ENCODE peak calls at places on chromosomes 1 and 21, in four cellular contexts. K, Y, V and R are unnamed samples.

GRCh38 chr1:220706921-220707559 is 16.9 kb downstream of the C1orf115 start:
- DNase-seq in Y (no peak), V (no peak), K (no peak), R (no peak)

GRCh38 chr1:10687782-10688408 is 108.6 kb downstream of the CASZ1 start:
- DNase-seq in V (no peak), Y (no peak), K (no peak), R (no peak)

GRCh38 chr1:74733616-74734484 is 898 bp downstream of the TYW3 start:
- DNase-seq in K (peak; percentile 52), V (no peak), Y (peak; percentile 26), R (peak; percentile 88)

GRCh38 chr1:156964431-156964830 is 44.0 kb downstream of the LRRC71 start:
- DNase-seq in Y (no peak), V (no peak), K (no peak), R (no peak)

GRCh38 chr1:173275496-173275895 is 68.4 kb upstream of the TNFSF4 start:
- DNase-seq in V (no peak), K (no peak), Y (no peak), R (no peak)

GRCh38 chr1:230643887-230644286 is 1.6 kb downstream of the COG2 start:
- DNase-seq in V (no peak), Y (peak; percentile 7), K (no peak), R (no peak)

GRCh38 chr1:169321539-169321938 is 46.1 kb downstream of the NME7 start:
- DNase-seq in K (no peak), Y (peak; percentile 18), V (no peak), R (no peak)

GRCh38 chr1:72230746-72231145 is 51.6 kb downstream of the NEGR1 start:
- DNase-seq in K (no peak), V (no peak), Y (no peak), R (peak; percentile 67)

GRCh38 chr1:112836642-112837041 is 119.4 kb downstream of the SLC16A1 start:
- DNase-seq in Y (no peak), K (no peak), V (no peak), R (no peak)

GRCh38 chr1:230682882-230683610 is 30.9 kb downstream of the AGT start:
- DNase-seq in Y (no peak), K (no peak), V (no peak), R (no peak)

GRCh38 chr1:156359973-156360372 is 9.0 kb upstream of the RHBG start:
- DNase-seq in V (no peak), Y (no peak), K (no peak), R (peak; percentile 20)

GRCh38 chr21:15439726-15440125 is 290.1 kb upstream of the USP25 start:
- DNase-seq in V (no peak), Y (no peak), K (no peak), R (no peak)

GRCh38 chr1:22053018-22053860 is 730 bp downstream of the CDC42 start:
- DNase-seq in K (peak; percentile 85), Y (no peak), V (no peak), R (peak; percentile 79)

GRCh38 chr21:19198801-19199200 is 795.2 kb upstream of the TMPRSS15 start:
- DNase-seq in V (no peak), K (no peak), Y (no peak), R (no peak)

GRCh38 chr1:31760901-31761470 is 3.2 kb downstream of the ADGRB2 start:
- DNase-seq in Y (peak; percentile 65), K (peak; percentile 79), V (no peak), R (no peak)

GRCh38 chr21:27562303-27562702 is 595.4 kb upstream of the ADAMTS5 start:
- DNase-seq in V (no peak), Y (no peak), K (no peak), R (no peak)

GRCh38 chr1:168582690-168583325 is 6.4 kb downstream of the XCL1 start:
- DNase-seq in Y (no peak), K (no peak), V (no peak), R (no peak)

GRCh38 chr1:119702384-119702783 is 9.3 kb upstream of the PHGDH start:
- DNase-seq in V (no peak), Y (no peak), K (no peak), R (no peak)

GRCh38 chr1:223776075-223776814 is 63.9 kb downstream of the CAPN2 start:
- DNase-seq in Y (no peak), K (no peak), V (no peak), R (peak; percentile 95)

GRCh38 chr21:33019885-33020557 is 5.7 kb upstream of the OLIG2 start:
- DNase-seq in K (peak; percentile 36), V (no peak), Y (no peak), R (no peak)

GRCh38 chr1:169750041-169750440 is 16.2 kb upstream of the SELE start:
- DNase-seq in K (no peak), V (no peak), Y (no peak), R (no peak)

GRCh38 chr1:64539808-64540207 is 69.9 kb downstream of the CACHD1 start:
- DNase-seq in Y (no peak), V (no peak), K (no peak), R (peak; percentile 84)

GRCh38 chr1:31221072-31221471 is 18.6 kb downstream of the NKAIN1 start:
- DNase-seq in V (no peak), K (no peak), Y (no peak), R (no peak)

DNA sequence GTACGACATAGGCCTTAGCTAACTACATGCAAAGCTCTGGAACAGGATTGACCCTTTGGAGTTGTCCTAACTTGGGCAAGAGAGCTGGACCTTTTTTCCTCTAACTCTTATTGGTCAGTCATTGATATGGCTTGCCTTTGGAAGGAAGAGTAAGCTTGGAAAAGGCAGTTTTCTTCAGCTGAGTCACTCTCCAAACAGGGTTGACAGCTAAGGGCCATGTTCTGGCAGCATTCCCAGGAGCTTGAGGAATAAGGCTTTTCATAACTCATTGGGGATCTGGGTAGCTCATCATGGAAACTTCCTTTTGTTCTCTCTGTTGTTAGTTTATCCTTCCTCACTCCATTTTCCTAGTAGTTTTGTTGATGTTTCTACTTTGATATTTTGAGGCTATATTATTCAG is 14.5 kb upstream of the ERRFI1 start:
- DNase-seq in K (no peak), V (no peak), Y (peak; percentile 82), R (peak; percentile 98)
- TF ChIP-seq MAX in K (no peak), V (no peak), Y (peak; percentile 65), R (no peak)

DNA sequence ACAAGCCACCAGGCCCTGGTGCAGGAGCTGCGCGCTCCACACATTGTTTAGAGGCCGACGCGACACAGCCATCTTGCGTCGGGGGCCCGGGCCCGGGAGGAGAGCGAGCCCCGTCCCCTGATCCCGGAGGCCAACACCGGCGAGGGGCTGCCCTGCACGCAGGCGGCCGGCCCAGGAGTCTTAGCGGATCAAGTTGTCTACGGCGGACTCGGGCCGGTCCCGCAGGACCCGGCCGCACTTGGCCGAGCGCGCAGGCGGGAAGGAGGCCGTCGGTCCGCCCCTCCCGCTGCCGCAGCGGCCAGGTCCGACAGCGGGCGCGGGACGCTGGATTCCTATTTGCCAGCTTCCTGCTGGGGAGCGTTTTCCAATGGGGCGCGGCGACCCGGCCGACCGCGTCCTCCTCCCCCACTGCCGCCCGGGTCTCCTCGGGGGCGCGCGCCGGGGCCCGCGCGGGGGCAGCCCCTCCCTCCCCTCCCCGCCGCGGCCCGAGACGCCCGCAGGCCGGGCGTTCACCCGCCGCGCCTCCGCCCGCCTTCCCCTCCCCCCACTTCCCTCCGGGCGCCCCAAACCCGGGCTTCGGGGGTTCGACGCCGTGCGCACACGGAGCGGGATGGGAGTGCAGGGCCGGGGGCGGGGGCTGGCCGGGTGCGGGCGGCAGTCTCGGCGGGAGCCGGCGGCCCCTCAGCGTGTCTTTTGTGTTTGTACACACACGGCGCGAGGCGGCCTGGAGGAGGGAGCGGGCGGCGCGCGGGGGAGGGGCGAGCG is 541 bp upstream of the H3-3A start:
- DNase-seq in K (peak; percentile 96), Y (peak; percentile 90), V (no peak), R (peak; percentile 76)
- TF ChIP-seq JUN in K (no peak), Y (peak; percentile 84), V (no peak), R (no peak)

GRCh38 chr1:225765982-225766674 is 11.5 kb upstream of the SRP9 start:
- DNase-seq in K (no peak), V (no peak), Y (no peak), R (no peak)
- H3K4me2 ChIP-seq in K (no peak overlapping the region), V (no peak overlapping the region), Y (no peak overlapping the region), R (no peak overlapping the region)

GRCh38 chr1:115282825-115283224 is 55.2 kb downstream of the NGF start:
- DNase-seq in K (no peak), V (no peak), Y (no peak), R (no peak)
- TF ChIP-seq MAX in K (no peak), V (no peak), Y (no peak), R (no peak)

DNA sequence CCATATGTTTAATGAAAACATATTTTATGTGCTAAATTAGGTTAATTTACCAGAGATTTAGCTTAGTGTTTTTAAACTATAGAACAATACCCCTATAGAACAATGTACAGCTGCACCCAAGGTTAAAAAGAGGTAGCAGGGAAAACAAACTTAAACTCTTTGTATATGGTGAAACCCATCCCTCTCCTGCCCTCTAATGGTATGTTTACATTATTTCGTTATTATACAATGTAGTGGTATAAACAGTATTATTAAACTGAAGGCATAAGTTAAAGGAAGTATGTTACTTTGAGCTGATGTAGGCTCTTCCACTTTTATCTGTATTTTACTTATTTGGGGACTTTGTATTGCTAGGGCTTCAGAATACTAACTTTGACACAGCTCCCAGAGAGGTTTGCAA is 16.7 kb upstream of the ZYG11A start:
- DNase-seq in K (no peak), V (no peak), Y (no peak), R (peak; percentile 25)
- TF ChIP-seq JUN in K (no peak), V (no peak), Y (no peak), R (no peak)